ENCODE peak calls at places on chromosomes 7 and 10, in seven cellular contexts. One of them, this sample, is unnamed.

GRCh38 chr10:100183482-100183881 is 2.3 kb downstream of the ERLIN1 start:
- DNase-seq in A549: no peak
- DNase-seq in stomach: no peak
- DNase-seq in IMR-90: peak
- DNase-seq in Peyer's patch: no peak
- DNase-seq in heart left ventricle: no peak
- DNase-seq in adrenal gland: no peak
- DNase-seq in this sample: no peak

GRCh38 chr10:73967544-73967943 is 30.4 kb upstream of the VCL start:
- DNase-seq in adrenal gland: no peak
- DNase-seq in A549: no peak
- DNase-seq in IMR-90: no peak
- DNase-seq in heart left ventricle: no peak
- DNase-seq in stomach: no peak
- DNase-seq in Peyer's patch: no peak
- DNase-seq in this sample: no peak

GRCh38 chr10:28327494-28327886 is 24.6 kb upstream of the MPP7 start:
- DNase-seq in heart left ventricle: no peak
- DNase-seq in A549: no peak
- DNase-seq in stomach: no peak
- DNase-seq in IMR-90: peak
- DNase-seq in Peyer's patch: no peak
- DNase-seq in adrenal gland: no peak
- DNase-seq in this sample: no peak

GRCh38 chr7:73521636-73522080 is 435 bp downstream of the BAZ1B start:
- DNase-seq in stomach: peak
- DNase-seq in adrenal gland: no peak
- DNase-seq in IMR-90: peak
- DNase-seq in Peyer's patch: no peak
- DNase-seq in A549: peak
- DNase-seq in heart left ventricle: no peak
- DNase-seq in this sample: no peak

GRCh38 chr10:96595741-96596140 is 8.9 kb upstream of the TM9SF3 start:
- DNase-seq in stomach: no peak
- DNase-seq in A549: no peak
- DNase-seq in adrenal gland: no peak
- DNase-seq in IMR-90: no peak
- DNase-seq in heart left ventricle: no peak
- DNase-seq in Peyer's patch: no peak
- DNase-seq in this sample: no peak

GRCh38 chr7:84256481-84256880 is 61.9 kb upstream of the SEMA3A start:
- DNase-seq in A549: no peak
- DNase-seq in Peyer's patch: no peak
- DNase-seq in IMR-90: peak
- DNase-seq in adrenal gland: no peak
- DNase-seq in stomach: no peak
- DNase-seq in heart left ventricle: no peak
- DNase-seq in this sample: no peak

GRCh38 chr10:132386419-132386831 is 10.6 kb upstream of the PWWP2B start:
- DNase-seq in Peyer's patch: peak
- DNase-seq in heart left ventricle: no peak
- DNase-seq in A549: no peak
- DNase-seq in stomach: no peak
- DNase-seq in adrenal gland: peak
- DNase-seq in IMR-90: no peak
- DNase-seq in this sample: no peak

GRCh38 chr7:41110186-41110585 is 592.7 kb downstream of the INHBA start:
- DNase-seq in stomach: no peak
- DNase-seq in heart left ventricle: no peak
- DNase-seq in Peyer's patch: no peak
- DNase-seq in adrenal gland: no peak
- DNase-seq in IMR-90: peak
- DNase-seq in A549: no peak
- DNase-seq in this sample: no peak

GRCh38 chr10:52949899-52950298 is 177.3 kb upstream of the MBL2 start:
- DNase-seq in stomach: no peak
- DNase-seq in heart left ventricle: no peak
- DNase-seq in IMR-90: no peak
- DNase-seq in A549: no peak
- DNase-seq in Peyer's patch: no peak
- DNase-seq in adrenal gland: no peak
- DNase-seq in this sample: no peak

GRCh38 chr7:27277628-27278027 is 35.0 kb downstream of the EVX1 start:
- DNase-seq in heart left ventricle: no peak
- DNase-seq in stomach: peak
- DNase-seq in IMR-90: peak
- DNase-seq in A549: peak
- DNase-seq in adrenal gland: peak
- DNase-seq in Peyer's patch: peak
- DNase-seq in this sample: no peak

GRCh38 chr10:91590142-91590903 is 42.5 kb downstream of the PPP1R3C start:
- DNase-seq in IMR-90: peak
- DNase-seq in A549: peak
- DNase-seq in stomach: peak
- DNase-seq in heart left ventricle: peak
- DNase-seq in Peyer's patch: no peak
- DNase-seq in adrenal gland: peak
- DNase-seq in this sample: peak

GRCh38 chr10:102643346-102644065 is 773 bp upstream of the TRIM8 start:
- DNase-seq in adrenal gland: peak
- DNase-seq in A549: peak
- DNase-seq in Peyer's patch: peak
- DNase-seq in stomach: peak
- DNase-seq in IMR-90: peak
- DNase-seq in heart left ventricle: peak
- DNase-seq in this sample: peak

GRCh38 chr7:121313793-121314676 is 14.8 kb upstream of the WNT16 start:
- DNase-seq in stomach: no peak
- DNase-seq in A549: no peak
- DNase-seq in adrenal gland: no peak
- DNase-seq in IMR-90: no peak
- DNase-seq in Peyer's patch: no peak
- DNase-seq in heart left ventricle: no peak
- DNase-seq in this sample: no peak

GRCh38 chr7:106346167-106346677 is 61.4 kb upstream of the NAMPT start:
- DNase-seq in Peyer's patch: no peak
- DNase-seq in heart left ventricle: no peak
- DNase-seq in IMR-90: no peak
- DNase-seq in A549: no peak
- DNase-seq in adrenal gland: no peak
- DNase-seq in stomach: no peak
- DNase-seq in this sample: no peak

GRCh38 chr10:82358486-82359097 is 483.6 kb downstream of the NRG3 start:
- DNase-seq in Peyer's patch: no peak
- DNase-seq in heart left ventricle: peak
- DNase-seq in stomach: no peak
- DNase-seq in adrenal gland: no peak
- DNase-seq in IMR-90: peak
- DNase-seq in A549: no peak
- DNase-seq in this sample: no peak

GRCh38 chr10:70191906-70192305 is 21.6 kb upstream of the SAR1A start:
- DNase-seq in stomach: no peak
- DNase-seq in adrenal gland: no peak
- DNase-seq in A549: no peak
- DNase-seq in heart left ventricle: no peak
- DNase-seq in IMR-90: peak
- DNase-seq in Peyer's patch: no peak
- DNase-seq in this sample: no peak

GRCh38 chr10:24360286-24361127 is 151.6 kb downstream of the KIAA1217 start:
- DNase-seq in IMR-90: peak
- DNase-seq in heart left ventricle: peak
- DNase-seq in adrenal gland: peak
- DNase-seq in stomach: peak
- DNase-seq in A549: peak
- DNase-seq in Peyer's patch: peak
- DNase-seq in this sample: peak

GRCh38 chr10:91190388-91190870 is 30.0 kb upstream of the PCGF5 start:
- DNase-seq in Peyer's patch: no peak
- DNase-seq in IMR-90: peak
- DNase-seq in A549: no peak
- DNase-seq in adrenal gland: peak
- DNase-seq in stomach: no peak
- DNase-seq in heart left ventricle: no peak
- DNase-seq in this sample: no peak

GRCh38 chr7:28408105-28408973 is 4.0 kb upstream of the CREB5 start:
- DNase-seq in A549: no peak
- DNase-seq in adrenal gland: no peak
- DNase-seq in Peyer's patch: no peak
- DNase-seq in IMR-90: peak
- DNase-seq in heart left ventricle: peak
- DNase-seq in stomach: no peak
- DNase-seq in this sample: peak

GRCh38 chr7:11343818-11344413 is 370.2 kb downstream of the PHF14 start:
- DNase-seq in adrenal gland: no peak
- DNase-seq in A549: no peak
- DNase-seq in stomach: no peak
- DNase-seq in Peyer's patch: no peak
- DNase-seq in IMR-90: peak
- DNase-seq in heart left ventricle: no peak
- DNase-seq in this sample: no peak

GRCh38 chr7:142112086-142112485 is 568 bp downstream of the MGAM2 start:
- DNase-seq in stomach: no peak
- DNase-seq in adrenal gland: no peak
- DNase-seq in IMR-90: no peak
- DNase-seq in heart left ventricle: no peak
- DNase-seq in Peyer's patch: no peak
- DNase-seq in A549: no peak
- DNase-seq in this sample: no peak

GRCh38 chr7:130845581-130846085 is 111.6 kb upstream of the KLF14 start:
- DNase-seq in IMR-90: peak
- DNase-seq in adrenal gland: no peak
- DNase-seq in heart left ventricle: no peak
- DNase-seq in A549: peak
- DNase-seq in Peyer's patch: no peak
- DNase-seq in stomach: no peak
- DNase-seq in this sample: no peak

GRCh38 chr10:124708922-124709520 is 35.2 kb downstream of the FAM53B start:
- DNase-seq in A549: no peak
- DNase-seq in adrenal gland: no peak
- DNase-seq in heart left ventricle: no peak
- DNase-seq in stomach: no peak
- DNase-seq in Peyer's patch: peak
- DNase-seq in IMR-90: no peak
- DNase-seq in this sample: no peak

GRCh38 chr10:122388287-122388997 is 13.9 kb downstream of the PLEKHA1 start:
- DNase-seq in IMR-90: no peak
- DNase-seq in Peyer's patch: no peak
- DNase-seq in A549: no peak
- DNase-seq in heart left ventricle: no peak
- DNase-seq in adrenal gland: no peak
- DNase-seq in stomach: no peak
- DNase-seq in this sample: no peak

GRCh38 chr10:119457966-119458766 is 84.4 kb downstream of the RGS10 start:
- DNase-seq in A549: no peak
- DNase-seq in IMR-90: no peak
- DNase-seq in stomach: no peak
- DNase-seq in Peyer's patch: no peak
- DNase-seq in heart left ventricle: no peak
- DNase-seq in adrenal gland: no peak
- DNase-seq in this sample: no peak
- TF ChIP-seq CTCF in A549: no peak
- TF ChIP-seq CTCF in IMR-90: no peak
- TF ChIP-seq CTCF in stomach: no peak
- TF ChIP-seq CTCF in Peyer's patch: no peak
- TF ChIP-seq CTCF in heart left ventricle: no peak
- TF ChIP-seq CTCF in adrenal gland: no peak
- TF ChIP-seq CTCF in this sample: no peak

DNA sequence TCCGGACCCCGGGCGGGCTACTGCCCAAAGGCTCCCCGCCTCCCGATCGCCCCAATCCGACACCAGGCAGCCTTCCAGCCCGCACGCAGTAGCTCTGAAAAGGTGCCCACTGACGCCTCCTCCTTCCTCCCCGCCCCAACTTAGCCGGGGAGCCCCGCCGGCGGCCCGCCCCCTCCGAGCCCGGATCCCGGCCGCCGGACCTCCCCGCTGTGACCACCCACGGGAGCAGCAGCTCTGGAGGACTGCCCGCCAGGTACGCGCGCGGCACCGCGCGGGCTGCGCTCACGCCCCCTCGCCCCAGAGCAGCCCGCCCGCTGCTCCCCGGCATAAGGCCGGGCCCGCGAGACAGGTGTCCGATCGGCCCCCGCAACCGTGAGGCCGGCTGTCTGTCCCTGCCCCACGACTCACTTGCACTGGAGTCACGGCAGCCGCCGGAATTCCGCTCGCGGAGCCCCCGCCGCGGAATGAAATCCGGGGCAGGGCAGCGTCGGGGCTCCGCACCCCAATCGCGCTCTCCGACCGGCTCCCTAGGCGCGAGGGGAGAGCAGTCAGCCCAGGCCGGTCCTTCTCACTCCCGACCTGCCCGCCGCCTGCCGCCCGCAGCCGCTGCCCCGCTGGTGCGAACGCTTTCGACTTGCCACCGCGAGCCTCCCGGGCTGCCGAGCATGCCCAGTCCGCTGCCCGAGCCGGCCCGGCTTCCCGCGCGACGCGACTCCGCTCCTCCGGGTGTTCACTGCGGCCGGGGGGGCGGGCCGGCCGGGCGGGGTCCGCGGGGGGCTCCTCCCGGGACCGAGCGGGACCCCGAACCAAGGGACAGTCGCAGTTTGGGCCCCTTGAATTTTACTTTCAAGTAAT is at the start of gene SGMS1:
- DNase-seq in adrenal gland: peak
- DNase-seq in IMR-90: peak
- DNase-seq in stomach: peak
- DNase-seq in Peyer's patch: peak
- DNase-seq in heart left ventricle: peak
- DNase-seq in A549: peak
- DNase-seq in this sample: peak
- TF ChIP-seq POLR2A in adrenal gland: peak
- TF ChIP-seq POLR2A in IMR-90: no peak
- TF ChIP-seq POLR2A in stomach: no peak
- TF ChIP-seq POLR2A in Peyer's patch: peak
- TF ChIP-seq POLR2A in heart left ventricle: peak
- TF ChIP-seq POLR2A in A549: peak
- TF ChIP-seq POLR2A in this sample: peak

GRCh38 chr10:35639651-35640311 is 2.3 kb downstream of the FZD8 start:
- DNase-seq in adrenal gland: peak
- DNase-seq in A549: no peak
- DNase-seq in stomach: peak
- DNase-seq in IMR-90: peak
- DNase-seq in Peyer's patch: no peak
- DNase-seq in heart left ventricle: peak
- DNase-seq in this sample: no peak
- H3K4me3 ChIP-seq in adrenal gland: no peak
- H3K4me3 ChIP-seq in A549: peak
- H3K4me3 ChIP-seq in stomach: peak
- H3K4me3 ChIP-seq in IMR-90: peak
- H3K4me3 ChIP-seq in Peyer's patch: no peak
- H3K4me3 ChIP-seq in heart left ventricle: no peak
- H3K4me3 ChIP-seq in this sample: peak

DNA sequence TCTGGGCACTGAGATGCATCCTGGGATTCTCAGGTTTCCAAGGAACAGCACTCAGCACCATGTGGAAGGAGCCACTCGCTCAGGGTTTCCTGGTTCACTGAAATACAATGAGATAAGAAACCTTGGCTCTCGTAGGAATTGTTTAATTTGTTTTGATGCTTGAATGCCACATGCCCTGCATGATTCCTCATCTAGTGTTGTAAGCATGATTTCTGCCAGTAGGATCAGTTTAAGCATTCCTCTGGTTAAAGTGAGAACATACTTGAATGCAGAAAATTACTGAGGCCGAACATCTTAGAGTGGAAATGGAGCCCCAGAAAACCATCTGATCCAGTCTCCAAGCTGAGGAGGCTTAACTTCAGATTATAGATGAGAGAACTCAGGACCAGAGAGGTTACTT is 125.3 kb downstream of the ADAM12 start:
- DNase-seq in stomach: no peak
- DNase-seq in adrenal gland: no peak
- DNase-seq in Peyer's patch: no peak
- DNase-seq in IMR-90: no peak
- DNase-seq in A549: no peak
- DNase-seq in heart left ventricle: no peak
- DNase-seq in this sample: no peak
- TF ChIP-seq CTCF in stomach: no peak
- TF ChIP-seq CTCF in adrenal gland: no peak
- TF ChIP-seq CTCF in Peyer's patch: no peak
- TF ChIP-seq CTCF in IMR-90: no peak
- TF ChIP-seq CTCF in A549: no peak
- TF ChIP-seq CTCF in heart left ventricle: no peak
- TF ChIP-seq CTCF in this sample: no peak